ENCODE peak calls at places on chromosomes 13 and 19, in seven cellular contexts. One of them, this sample, is unnamed.

GRCh38 chr13:44259045-44260042 is 114.3 kb upstream of the SERP2 start:
- DNase-seq in H54: no peak
- DNase-seq in adrenal gland: peak; percentile 73
- DNase-seq in body of pancreas: peak; percentile 54
- DNase-seq in IMR-90: peak; percentile 66
- DNase-seq in Peyer's patch: peak; percentile 81
- DNase-seq in uterus: peak; percentile 46
- DNase-seq in this sample: peak; percentile 74

GRCh38 chr19:8832132-8833021 is at the start of the genes MBD3L1 and ZNF558:
- DNase-seq in IMR-90: peak; percentile 97
- DNase-seq in body of pancreas: peak; percentile 97
- DNase-seq in adrenal gland: peak; percentile 99
- DNase-seq in uterus: peak; percentile 99
- DNase-seq in H54: peak; percentile 97
- DNase-seq in Peyer's patch: peak; percentile 98
- DNase-seq in this sample: peak; percentile 100

GRCh38 chr13:98223741-98224140 is 46.7 kb upstream of the RNF113B start:
- DNase-seq in body of pancreas: no peak
- DNase-seq in H54: no peak
- DNase-seq in adrenal gland: no peak
- DNase-seq in Peyer's patch: no peak
- DNase-seq in IMR-90: no peak
- DNase-seq in uterus: no peak
- DNase-seq in this sample: no peak

GRCh38 chr19:10104130-10104513 is 1.6 kb upstream of the ANGPTL6 start:
- DNase-seq in IMR-90: no peak
- DNase-seq in body of pancreas: no peak
- DNase-seq in H54: no peak
- DNase-seq in adrenal gland: no peak
- DNase-seq in Peyer's patch: no peak
- DNase-seq in uterus: no peak
- DNase-seq in this sample: no peak

GRCh38 chr19:33316521-33317284 is 14.4 kb upstream of the CEBPA start:
- DNase-seq in IMR-90: no peak
- DNase-seq in body of pancreas: no peak
- DNase-seq in H54: no peak
- DNase-seq in Peyer's patch: peak; percentile 57
- DNase-seq in uterus: no peak
- DNase-seq in adrenal gland: no peak
- DNase-seq in this sample: no peak

GRCh38 chr19:45097776-45098520 is 5.0 kb downstream of the PPP1R37 start:
- DNase-seq in H54: peak; percentile 87
- DNase-seq in Peyer's patch: peak; percentile 82
- DNase-seq in IMR-90: peak; percentile 98
- DNase-seq in adrenal gland: peak; percentile 94
- DNase-seq in uterus: peak; percentile 50
- DNase-seq in body of pancreas: peak; percentile 51
- DNase-seq in this sample: peak; percentile 61

GRCh38 chr13:90710355-90710754 is 637.1 kb upstream of the MIR17HG start:
- DNase-seq in adrenal gland: no peak
- DNase-seq in IMR-90: no peak
- DNase-seq in body of pancreas: no peak
- DNase-seq in H54: no peak
- DNase-seq in Peyer's patch: no peak
- DNase-seq in uterus: no peak
- DNase-seq in this sample: no peak

GRCh38 chr13:111554539-111555267 is 234.3 kb downstream of the TEX29 start:
- DNase-seq in IMR-90: no peak
- DNase-seq in H54: no peak
- DNase-seq in adrenal gland: no peak
- DNase-seq in uterus: no peak
- DNase-seq in Peyer's patch: no peak
- DNase-seq in body of pancreas: no peak
- DNase-seq in this sample: no peak

GRCh38 chr19:30651691-30652090 is 279.5 kb downstream of the ZNF536 start:
- DNase-seq in body of pancreas: no peak
- DNase-seq in IMR-90: no peak
- DNase-seq in uterus: no peak
- DNase-seq in Peyer's patch: no peak
- DNase-seq in adrenal gland: no peak
- DNase-seq in H54: no peak
- DNase-seq in this sample: no peak

GRCh38 chr13:37475966-37476365 is 122.6 kb downstream of the POSTN start:
- DNase-seq in adrenal gland: no peak
- DNase-seq in Peyer's patch: no peak
- DNase-seq in H54: no peak
- DNase-seq in uterus: no peak
- DNase-seq in IMR-90: peak; percentile 87
- DNase-seq in body of pancreas: no peak
- DNase-seq in this sample: no peak

GRCh38 chr19:1433119-1434039 is 4.8 kb upstream of the RPS15 start:
- DNase-seq in uterus: no peak
- DNase-seq in Peyer's patch: no peak
- DNase-seq in IMR-90: no peak
- DNase-seq in body of pancreas: no peak
- DNase-seq in H54: no peak
- DNase-seq in adrenal gland: no peak
- DNase-seq in this sample: no peak

GRCh38 chr13:98839826-98840769 is 87.6 kb upstream of the SLC15A1 start:
- DNase-seq in body of pancreas: peak; percentile 62
- DNase-seq in Peyer's patch: peak; percentile 78
- DNase-seq in H54: peak; percentile 82
- DNase-seq in adrenal gland: peak; percentile 76
- DNase-seq in uterus: peak; percentile 31
- DNase-seq in IMR-90: peak; percentile 47
- DNase-seq in this sample: peak; percentile 42

GRCh38 chr19:46287585-46287984 is 9.3 kb upstream of the HIF3A start:
- DNase-seq in uterus: no peak
- DNase-seq in Peyer's patch: no peak
- DNase-seq in IMR-90: no peak
- DNase-seq in body of pancreas: no peak
- DNase-seq in H54: no peak
- DNase-seq in adrenal gland: no peak
- DNase-seq in this sample: no peak

GRCh38 chr19:35545855-35546381 is 492 bp downstream of the TMEM147 start:
- DNase-seq in H54: peak; percentile 73
- DNase-seq in Peyer's patch: peak; percentile 55
- DNase-seq in adrenal gland: no peak
- DNase-seq in IMR-90: no peak
- DNase-seq in uterus: no peak
- DNase-seq in body of pancreas: peak; percentile 32
- DNase-seq in this sample: peak; percentile 54

GRCh38 chr13:40271511-40271910 is 394.9 kb downstream of the FOXO1 start:
- DNase-seq in IMR-90: no peak
- DNase-seq in H54: no peak
- DNase-seq in adrenal gland: no peak
- DNase-seq in body of pancreas: peak; percentile 19
- DNase-seq in Peyer's patch: peak; percentile 59
- DNase-seq in uterus: peak; percentile 43
- DNase-seq in this sample: no peak

GRCh38 chr19:46975918-46976782 is 43.5 kb upstream of the NPAS1 start:
- DNase-seq in Peyer's patch: peak; percentile 83
- DNase-seq in H54: peak; percentile 57
- DNase-seq in adrenal gland: peak; percentile 98
- DNase-seq in body of pancreas: peak; percentile 97
- DNase-seq in IMR-90: peak; percentile 93
- DNase-seq in uterus: peak; percentile 90
- DNase-seq in this sample: peak; percentile 43

GRCh38 chr13:97976551-97977375 is 23.3 kb downstream of the IPO5 start:
- DNase-seq in Peyer's patch: no peak
- DNase-seq in body of pancreas: no peak
- DNase-seq in IMR-90: no peak
- DNase-seq in uterus: no peak
- DNase-seq in adrenal gland: peak; percentile 28
- DNase-seq in H54: peak; percentile 44
- DNase-seq in this sample: peak; percentile 58

GRCh38 chr19:58509731-58510083 is 2.1 kb downstream of the SLC27A5 start:
- DNase-seq in IMR-90: no peak
- DNase-seq in adrenal gland: no peak
- DNase-seq in body of pancreas: no peak
- DNase-seq in uterus: no peak
- DNase-seq in H54: no peak
- DNase-seq in Peyer's patch: no peak
- DNase-seq in this sample: peak; percentile 88

GRCh38 chr19:3129112-3129511 is 6.7 kb upstream of the GNA15 start:
- DNase-seq in H54: no peak
- DNase-seq in body of pancreas: no peak
- DNase-seq in IMR-90: peak; percentile 71
- DNase-seq in uterus: no peak
- DNase-seq in Peyer's patch: no peak
- DNase-seq in adrenal gland: peak; percentile 46
- DNase-seq in this sample: peak; percentile 50

GRCh38 chr19:6465006-6465405 is 935 bp downstream of the CRB3 start:
- DNase-seq in H54: peak; percentile 59
- DNase-seq in adrenal gland: no peak
- DNase-seq in uterus: no peak
- DNase-seq in Peyer's patch: no peak
- DNase-seq in IMR-90: no peak
- DNase-seq in body of pancreas: no peak
- DNase-seq in this sample: no peak

GRCh38 chr13:42064966-42065365 is 16.5 kb downstream of the DGKH start:
- DNase-seq in uterus: no peak
- DNase-seq in IMR-90: no peak
- DNase-seq in adrenal gland: no peak
- DNase-seq in Peyer's patch: no peak
- DNase-seq in H54: no peak
- DNase-seq in body of pancreas: no peak
- DNase-seq in this sample: no peak

GRCh38 chr19:12721656-12722565 is 1.8 kb downstream of the TNPO2 start:
- DNase-seq in H54: no peak
- DNase-seq in body of pancreas: peak; percentile 69
- DNase-seq in uterus: peak; percentile 70
- DNase-seq in Peyer's patch: peak; percentile 75
- DNase-seq in adrenal gland: peak; percentile 78
- DNase-seq in IMR-90: peak; percentile 74
- DNase-seq in this sample: peak; percentile 87

GRCh38 chr19:12723383-12723642 is 419 bp downstream of the TNPO2 start:
- DNase-seq in uterus: no peak
- DNase-seq in IMR-90: peak; percentile 12
- DNase-seq in Peyer's patch: no peak
- DNase-seq in body of pancreas: no peak
- DNase-seq in H54: no peak
- DNase-seq in adrenal gland: no peak
- DNase-seq in this sample: peak; percentile 54

GRCh38 chr19:12720851-12721655 is 2.7 kb downstream of the TNPO2 start:
- DNase-seq in adrenal gland: no peak
- DNase-seq in uterus: no peak
- DNase-seq in H54: no peak
- DNase-seq in Peyer's patch: no peak
- DNase-seq in body of pancreas: peak; percentile 28
- DNase-seq in IMR-90: no peak
- DNase-seq in this sample: peak; percentile 52

GRCh38 chr19:12722566-12723382 is 958 bp downstream of the TNPO2 start:
- DNase-seq in IMR-90: peak; percentile 99
- DNase-seq in body of pancreas: peak; percentile 99
- DNase-seq in H54: peak; percentile 97
- DNase-seq in adrenal gland: peak; percentile 99
- DNase-seq in Peyer's patch: peak; percentile 99
- DNase-seq in uterus: peak; percentile 99
- DNase-seq in this sample: peak; percentile 99

GRCh38 chr19:12723643-12724426 is at the start of gene TNPO2:
- DNase-seq in IMR-90: peak; percentile 62
- DNase-seq in Peyer's patch: peak; percentile 79
- DNase-seq in body of pancreas: peak; percentile 58
- DNase-seq in H54: no peak
- DNase-seq in uterus: peak; percentile 46
- DNase-seq in adrenal gland: peak; percentile 65
- DNase-seq in this sample: peak; percentile 76
- TF ChIP-seq POLR2A in IMR-90: peak; percentile 23
- TF ChIP-seq POLR2A in Peyer's patch: no peak
- TF ChIP-seq POLR2A in body of pancreas: no peak
- TF ChIP-seq POLR2A in H54: peak; percentile 6
- TF ChIP-seq POLR2A in uterus: no peak
- TF ChIP-seq POLR2A in adrenal gland: peak; percentile 20
- TF ChIP-seq POLR2A in this sample: peak; percentile 56

DNA sequence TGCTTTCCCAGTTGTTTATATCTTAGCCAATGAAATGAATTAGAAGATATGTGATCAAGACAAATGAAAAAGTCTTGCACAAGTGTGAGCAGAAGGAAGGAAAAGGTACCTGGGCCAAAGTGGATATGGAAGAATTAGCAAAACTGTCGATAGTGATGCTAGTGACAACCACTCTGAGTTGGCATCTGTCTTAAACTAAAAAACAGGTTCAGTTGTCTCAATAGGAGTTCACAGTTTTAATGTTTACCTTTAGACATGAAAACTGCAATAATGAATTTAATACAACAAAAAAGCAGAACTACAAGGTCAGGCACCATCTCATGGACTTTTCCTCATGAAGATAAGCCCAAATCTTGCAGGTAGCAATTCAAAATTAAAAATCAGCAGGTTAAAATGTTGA is 688.5 kb downstream of the EFNB2 start:
- DNase-seq in H54: no peak
- DNase-seq in uterus: no peak
- DNase-seq in adrenal gland: no peak
- DNase-seq in IMR-90: no peak
- DNase-seq in Peyer's patch: no peak
- DNase-seq in body of pancreas: no peak
- DNase-seq in this sample: no peak
- TF ChIP-seq POLR2A in H54: no peak
- TF ChIP-seq POLR2A in uterus: no peak
- TF ChIP-seq POLR2A in adrenal gland: no peak
- TF ChIP-seq POLR2A in IMR-90: no peak
- TF ChIP-seq POLR2A in Peyer's patch: no peak
- TF ChIP-seq POLR2A in body of pancreas: no peak
- TF ChIP-seq POLR2A in this sample: no peak

GRCh38 chr13:29849731-29850212 is 645 bp downstream of the UBL3 start:
- DNase-seq in uterus: peak; percentile 63
- DNase-seq in H54: no peak
- DNase-seq in IMR-90: peak; percentile 71
- DNase-seq in Peyer's patch: peak; percentile 79
- DNase-seq in body of pancreas: peak; percentile 79
- DNase-seq in adrenal gland: peak; percentile 72
- DNase-seq in this sample: peak; percentile 67

GRCh38 chr13:29849071-29849541 is 1.3 kb downstream of the UBL3 start:
- DNase-seq in body of pancreas: no peak
- DNase-seq in uterus: no peak
- DNase-seq in Peyer's patch: peak; percentile 61
- DNase-seq in IMR-90: peak; percentile 22
- DNase-seq in adrenal gland: peak; percentile 34
- DNase-seq in H54: no peak
- DNase-seq in this sample: peak; percentile 38

GRCh38 chr13:29845440-29846056 is 4.9 kb downstream of the UBL3 start:
- DNase-seq in body of pancreas: no peak
- DNase-seq in adrenal gland: no peak
- DNase-seq in uterus: no peak
- DNase-seq in H54: no peak
- DNase-seq in Peyer's patch: no peak
- DNase-seq in IMR-90: peak; percentile 32
- DNase-seq in this sample: no peak

GRCh38 chr13:29846475-29847256 is 3.8 kb downstream of the UBL3 start:
- DNase-seq in adrenal gland: no peak
- DNase-seq in uterus: no peak
- DNase-seq in H54: no peak
- DNase-seq in Peyer's patch: no peak
- DNase-seq in body of pancreas: no peak
- DNase-seq in IMR-90: no peak
- DNase-seq in this sample: no peak

GRCh38 chr13:29847501-29847983 is 2.9 kb downstream of the UBL3 start:
- DNase-seq in adrenal gland: peak; percentile 35
- DNase-seq in IMR-90: peak; percentile 64
- DNase-seq in uterus: peak; percentile 42
- DNase-seq in H54: no peak
- DNase-seq in body of pancreas: peak; percentile 31
- DNase-seq in Peyer's patch: peak; percentile 47
- DNase-seq in this sample: no peak
- TF ChIP-seq POLR2A in adrenal gland: peak; percentile 42
- TF ChIP-seq POLR2A in IMR-90: no peak
- TF ChIP-seq POLR2A in uterus: peak; percentile 4
- TF ChIP-seq POLR2A in H54: no peak
- TF ChIP-seq POLR2A in body of pancreas: no peak
- TF ChIP-seq POLR2A in Peyer's patch: no peak
- TF ChIP-seq POLR2A in this sample: no peak

GRCh38 chr19:48333467-48334384 is 8.4 kb downstream of the EMP3 start:
- DNase-seq in IMR-90: peak; percentile 91
- DNase-seq in adrenal gland: peak; percentile 92
- DNase-seq in Peyer's patch: peak; percentile 98
- DNase-seq in body of pancreas: peak; percentile 95
- DNase-seq in uterus: peak; percentile 87
- DNase-seq in H54: no peak
- DNase-seq in this sample: peak; percentile 97
- TF ChIP-seq POLR2A in IMR-90: peak; percentile 18
- TF ChIP-seq POLR2A in adrenal gland: peak; percentile 42
- TF ChIP-seq POLR2A in Peyer's patch: no peak
- TF ChIP-seq POLR2A in body of pancreas: no peak
- TF ChIP-seq POLR2A in uterus: no peak
- TF ChIP-seq POLR2A in H54: no peak
- TF ChIP-seq POLR2A in this sample: no peak

This sample was measured in erythroblast.